ENCODE peak calls at places on chromosomes 7 and 10, in six cellular contexts. One of them, this sample, is unnamed.

GRCh38 chr7:120873367-120873766 is 15.4 kb upstream of the TSPAN12 start:
- DNase-seq in ovary: no peak
- DNase-seq in transverse colon: no peak
- DNase-seq in DND-41: no peak
- DNase-seq in CD8-positive, alpha-beta T cell: no peak
- DNase-seq in breast epithelium: no peak
- DNase-seq in this sample: no peak

GRCh38 chr7:74424291-74424880 is 29.3 kb upstream of the GTF2IRD1 start:
- DNase-seq in ovary: no peak
- DNase-seq in transverse colon: no peak
- DNase-seq in DND-41: no peak
- DNase-seq in CD8-positive, alpha-beta T cell: no peak
- DNase-seq in breast epithelium: no peak
- DNase-seq in this sample: no peak

GRCh38 chr10:102631525-102632393 is 12.5 kb upstream of the TRIM8 start:
- DNase-seq in ovary: no peak
- DNase-seq in transverse colon: no peak
- DNase-seq in DND-41: no peak
- DNase-seq in CD8-positive, alpha-beta T cell: no peak
- DNase-seq in breast epithelium: no peak
- DNase-seq in this sample: no peak

GRCh38 chr7:72444023-72444776 is 32.1 kb upstream of the CALN1 start:
- DNase-seq in ovary: no peak
- DNase-seq in transverse colon: no peak
- DNase-seq in DND-41: no peak
- DNase-seq in CD8-positive, alpha-beta T cell: no peak
- DNase-seq in breast epithelium: no peak
- DNase-seq in this sample: no peak

GRCh38 chr10:106557951-106558733 is 606.4 kb downstream of the SORCS1 start:
- DNase-seq in ovary: no peak
- DNase-seq in transverse colon: no peak
- DNase-seq in DND-41: no peak
- DNase-seq in CD8-positive, alpha-beta T cell: no peak
- DNase-seq in breast epithelium: no peak
- DNase-seq in this sample: no peak

GRCh38 chr7:464712-465461 is 54.8 kb downstream of the PDGFA start:
- DNase-seq in ovary: peak; percentile 79
- DNase-seq in transverse colon: no peak
- DNase-seq in DND-41: no peak
- DNase-seq in CD8-positive, alpha-beta T cell: no peak
- DNase-seq in breast epithelium: peak; percentile 50
- DNase-seq in this sample: no peak

GRCh38 chr10:9096288-9096687 is 1041.8 kb downstream of the GATA3 start:
- DNase-seq in ovary: no peak
- DNase-seq in transverse colon: no peak
- DNase-seq in DND-41: peak; percentile 11
- DNase-seq in CD8-positive, alpha-beta T cell: peak; percentile 59
- DNase-seq in breast epithelium: no peak
- DNase-seq in this sample: no peak

GRCh38 chr10:62076872-62077271 is 175.4 kb downstream of the ARID5B start:
- DNase-seq in ovary: no peak
- DNase-seq in transverse colon: no peak
- DNase-seq in DND-41: no peak
- DNase-seq in CD8-positive, alpha-beta T cell: no peak
- DNase-seq in breast epithelium: no peak
- DNase-seq in this sample: no peak

GRCh38 chr10:96334888-96335526 is 23.8 kb downstream of the OPALIN start:
- DNase-seq in ovary: no peak
- DNase-seq in transverse colon: no peak
- DNase-seq in DND-41: no peak
- DNase-seq in CD8-positive, alpha-beta T cell: no peak
- DNase-seq in breast epithelium: no peak
- DNase-seq in this sample: peak; percentile 77

GRCh38 chr7:96118449-96119001 is 203.4 kb downstream of the SLC25A13 start:
- DNase-seq in ovary: no peak
- DNase-seq in transverse colon: no peak
- DNase-seq in DND-41: no peak
- DNase-seq in CD8-positive, alpha-beta T cell: no peak
- DNase-seq in breast epithelium: no peak
- DNase-seq in this sample: no peak

GRCh38 chr10:49089152-49089788 is 26.1 kb downstream of the VSTM4 start:
- DNase-seq in ovary: no peak
- DNase-seq in transverse colon: no peak
- DNase-seq in DND-41: no peak
- DNase-seq in CD8-positive, alpha-beta T cell: no peak
- DNase-seq in breast epithelium: no peak
- DNase-seq in this sample: no peak

GRCh38 chr7:47534322-47535032 is 47.4 kb downstream of the TNS3 start:
- DNase-seq in ovary: no peak
- DNase-seq in transverse colon: no peak
- DNase-seq in DND-41: no peak
- DNase-seq in CD8-positive, alpha-beta T cell: no peak
- DNase-seq in breast epithelium: no peak
- DNase-seq in this sample: no peak

GRCh38 chr7:101717986-101718746 is 89.1 kb upstream of the MYL10 start:
- DNase-seq in ovary: no peak
- DNase-seq in transverse colon: no peak
- DNase-seq in DND-41: no peak
- DNase-seq in CD8-positive, alpha-beta T cell: no peak
- DNase-seq in breast epithelium: no peak
- DNase-seq in this sample: no peak

GRCh38 chr10:91312031-91312733 is 91.7 kb downstream of the PCGF5 start:
- DNase-seq in ovary: no peak
- DNase-seq in transverse colon: no peak
- DNase-seq in DND-41: no peak
- DNase-seq in CD8-positive, alpha-beta T cell: no peak
- DNase-seq in breast epithelium: no peak
- DNase-seq in this sample: no peak

GRCh38 chr7:52838981-52839411 is 196.4 kb upstream of the POM121L12 start:
- DNase-seq in ovary: no peak
- DNase-seq in transverse colon: no peak
- DNase-seq in DND-41: no peak
- DNase-seq in CD8-positive, alpha-beta T cell: no peak
- DNase-seq in breast epithelium: no peak
- DNase-seq in this sample: no peak

GRCh38 chr10:70232155-70232858 is 922 bp downstream of the PPA1 start:
- DNase-seq in ovary: peak; percentile 37
- DNase-seq in transverse colon: peak; percentile 77
- DNase-seq in DND-41: peak; percentile 58
- DNase-seq in CD8-positive, alpha-beta T cell: no peak
- DNase-seq in breast epithelium: no peak
- DNase-seq in this sample: peak; percentile 84

GRCh38 chr7:110502893-110503465 is 587.9 kb upstream of the LRRN3 start:
- DNase-seq in ovary: no peak
- DNase-seq in transverse colon: no peak
- DNase-seq in DND-41: peak; percentile 73
- DNase-seq in CD8-positive, alpha-beta T cell: no peak
- DNase-seq in breast epithelium: no peak
- DNase-seq in this sample: no peak

GRCh38 chr7:102129636-102130370 is 156.9 kb upstream of the SH2B2 start:
- DNase-seq in ovary: no peak
- DNase-seq in transverse colon: no peak
- DNase-seq in DND-41: no peak
- DNase-seq in CD8-positive, alpha-beta T cell: no peak
- DNase-seq in breast epithelium: no peak
- DNase-seq in this sample: no peak

GRCh38 chr7:47266131-47266706 is 315.7 kb downstream of the TNS3 start:
- DNase-seq in ovary: peak; percentile 63
- DNase-seq in transverse colon: peak; percentile 75
- DNase-seq in DND-41: peak; percentile 39
- DNase-seq in CD8-positive, alpha-beta T cell: peak; percentile 48
- DNase-seq in breast epithelium: no peak
- DNase-seq in this sample: peak; percentile 95

GRCh38 chr7:93890041-93890463 is 501 bp downstream of the TFPI2 start:
- DNase-seq in ovary: peak; percentile 49
- DNase-seq in transverse colon: no peak
- DNase-seq in DND-41: no peak
- DNase-seq in CD8-positive, alpha-beta T cell: no peak
- DNase-seq in breast epithelium: no peak
- DNase-seq in this sample: no peak

GRCh38 chr10:14952851-14953451 is 945 bp downstream of the DCLRE1C start:
- DNase-seq in ovary: no peak
- DNase-seq in transverse colon: no peak
- DNase-seq in DND-41: no peak
- DNase-seq in CD8-positive, alpha-beta T cell: no peak
- DNase-seq in breast epithelium: no peak
- DNase-seq in this sample: no peak

GRCh38 chr7:139915864-139916716 is 87.0 kb downstream of the TBXAS1 start:
- DNase-seq in ovary: peak; percentile 14
- DNase-seq in transverse colon: peak; percentile 55
- DNase-seq in DND-41: peak; percentile 72
- DNase-seq in CD8-positive, alpha-beta T cell: peak; percentile 52
- DNase-seq in breast epithelium: no peak
- DNase-seq in this sample: peak; percentile 10

GRCh38 chr7:107115114-107115513 is 53.7 kb upstream of the HBP1 start:
- DNase-seq in ovary: no peak
- DNase-seq in transverse colon: no peak
- DNase-seq in DND-41: no peak
- DNase-seq in CD8-positive, alpha-beta T cell: no peak
- DNase-seq in breast epithelium: no peak
- DNase-seq in this sample: no peak

GRCh38 chr7:40760293-40760964 is 625.6 kb downstream of the SUGCT start:
- DNase-seq in ovary: no peak
- DNase-seq in transverse colon: no peak
- DNase-seq in DND-41: no peak
- DNase-seq in CD8-positive, alpha-beta T cell: no peak
- DNase-seq in breast epithelium: no peak
- DNase-seq in this sample: no peak

GRCh38 chr7:54331311-54331710 is 210.9 kb upstream of the VSTM2A start:
- DNase-seq in ovary: no peak
- DNase-seq in transverse colon: no peak
- DNase-seq in DND-41: no peak
- DNase-seq in CD8-positive, alpha-beta T cell: no peak
- DNase-seq in breast epithelium: no peak
- DNase-seq in this sample: no peak

DNA sequence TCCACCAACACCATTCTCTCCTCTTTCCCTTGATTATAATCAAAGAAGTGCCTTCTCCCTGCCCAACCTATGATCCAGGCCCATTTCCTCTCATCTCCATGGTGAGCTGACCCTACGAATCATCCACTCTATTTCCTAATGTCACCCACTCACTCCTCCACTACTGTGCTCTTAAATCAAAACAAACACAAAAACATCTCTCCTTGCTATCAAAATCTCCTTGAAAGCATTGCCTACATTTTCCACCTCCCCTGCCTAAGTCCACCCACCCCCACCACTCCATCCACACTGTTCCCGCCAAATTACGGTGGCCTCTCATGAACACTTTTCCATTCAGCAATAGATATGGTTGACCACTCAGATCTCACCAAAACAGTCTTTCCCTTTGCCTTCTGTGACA is 5.3 kb downstream of the DYDC1 start:
- DNase-seq in ovary: no peak
- DNase-seq in transverse colon: no peak
- DNase-seq in DND-41: no peak
- DNase-seq in CD8-positive, alpha-beta T cell: no peak
- DNase-seq in breast epithelium: no peak
- DNase-seq in this sample: no peak
- H3K4me1 ChIP-seq in ovary: no peaks in the 10 kb centered on the region
- H3K4me1 ChIP-seq in transverse colon: peaks cover 1% of the 10 kb centered on the region
- H3K4me1 ChIP-seq in DND-41: no peaks in the 10 kb centered on the region
- H3K4me1 ChIP-seq in CD8-positive, alpha-beta T cell: peaks cover 3% of the 10 kb centered on the region
- H3K4me1 ChIP-seq in breast epithelium: no peaks in the 10 kb centered on the region
- H3K4me1 ChIP-seq in this sample: no peaks in the 10 kb centered on the region

GRCh38 chr7:66188645-66189044 is 16.5 kb upstream of the TPST1 start:
- DNase-seq in ovary: no peak
- DNase-seq in transverse colon: no peak
- DNase-seq in DND-41: no peak
- DNase-seq in CD8-positive, alpha-beta T cell: no peak
- DNase-seq in breast epithelium: no peak
- DNase-seq in this sample: no peak
- H3K27ac ChIP-seq in ovary: no peak overlapping the region
- H3K27ac ChIP-seq in transverse colon: no peak overlapping the region
- H3K27ac ChIP-seq in DND-41: no peak overlapping the region
- H3K27ac ChIP-seq in CD8-positive, alpha-beta T cell: no peak overlapping the region
- H3K27ac ChIP-seq in breast epithelium: no peak overlapping the region
- H3K27ac ChIP-seq in this sample: no peak overlapping the region

GRCh38 chr7:23013715-23014649 is at the start of gene HYCC1:
- DNase-seq in ovary: peak; percentile 97
- DNase-seq in transverse colon: peak; percentile 98
- DNase-seq in DND-41: peak; percentile 99
- DNase-seq in CD8-positive, alpha-beta T cell: peak; percentile 99
- DNase-seq in breast epithelium: peak; percentile 98
- DNase-seq in this sample: peak; percentile 99

GRCh38 chr7:23009303-23009702 is 4.6 kb downstream of the HYCC1 start:
- DNase-seq in ovary: no peak
- DNase-seq in transverse colon: no peak
- DNase-seq in DND-41: no peak
- DNase-seq in CD8-positive, alpha-beta T cell: no peak
- DNase-seq in breast epithelium: no peak
- DNase-seq in this sample: no peak

GRCh38 chr7:23012797-23013714 is 874 bp downstream of the HYCC1 start:
- DNase-seq in ovary: peak; percentile 11
- DNase-seq in transverse colon: peak; percentile 15
- DNase-seq in DND-41: peak; percentile 22
- DNase-seq in CD8-positive, alpha-beta T cell: peak; percentile 52
- DNase-seq in breast epithelium: no peak
- DNase-seq in this sample: peak; percentile 37

GRCh38 chr7:23012186-23012585 is 1.7 kb downstream of the HYCC1 start:
- DNase-seq in ovary: no peak
- DNase-seq in transverse colon: no peak
- DNase-seq in DND-41: no peak
- DNase-seq in CD8-positive, alpha-beta T cell: no peak
- DNase-seq in breast epithelium: no peak
- DNase-seq in this sample: peak; percentile 16

DNA sequence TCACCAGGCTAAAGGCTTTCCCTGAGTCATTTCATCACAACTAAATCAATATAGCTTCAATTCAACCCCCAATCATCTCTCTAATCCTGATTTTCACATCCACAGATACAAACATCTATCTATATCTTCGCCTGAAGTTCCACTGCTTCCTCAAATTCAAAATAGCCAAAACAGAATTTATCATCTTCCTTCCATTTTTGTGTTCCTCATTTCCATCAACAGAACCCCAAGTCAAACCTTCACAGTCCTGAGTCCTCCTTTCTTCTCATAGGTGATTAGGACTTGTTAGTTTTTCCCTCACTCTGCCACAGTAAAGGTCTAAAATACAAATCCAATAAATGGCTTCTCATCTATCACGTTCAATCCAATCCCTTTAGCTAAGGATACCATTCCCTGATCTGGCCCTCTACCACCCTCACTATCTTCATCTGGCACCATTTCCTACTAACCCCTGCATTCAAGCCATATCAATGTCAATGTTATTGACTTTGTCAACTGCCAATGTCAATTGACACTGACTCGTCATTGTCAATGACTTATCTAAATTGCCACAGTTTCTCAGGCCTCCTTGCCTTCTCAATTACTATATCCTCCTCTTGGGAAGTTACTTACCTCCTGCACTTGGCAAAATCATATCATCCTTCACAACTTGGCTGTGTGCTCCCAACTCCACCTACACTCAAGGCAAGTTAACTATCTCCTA is 2.6 kb downstream of the HYCC1 start:
- DNase-seq in ovary: no peak
- DNase-seq in transverse colon: no peak
- DNase-seq in DND-41: no peak
- DNase-seq in CD8-positive, alpha-beta T cell: no peak
- DNase-seq in breast epithelium: no peak
- DNase-seq in this sample: no peak
- H3K4me1 ChIP-seq in ovary: peaks cover 1% of the 10 kb centered on the region
- H3K4me1 ChIP-seq in transverse colon: peaks cover 19% of the 10 kb centered on the region
- H3K4me1 ChIP-seq in DND-41: peaks cover 40% of the 10 kb centered on the region
- H3K4me1 ChIP-seq in CD8-positive, alpha-beta T cell: peaks cover 21% of the 10 kb centered on the region
- H3K4me1 ChIP-seq in breast epithelium: no peaks in the 10 kb centered on the region
- H3K4me1 ChIP-seq in this sample: no peaks in the 10 kb centered on the region

GRCh38 chr7:131249483-131249882 is 78.2 kb upstream of the MKLN1 start:
- DNase-seq in ovary: no peak
- DNase-seq in transverse colon: no peak
- DNase-seq in DND-41: no peak
- DNase-seq in CD8-positive, alpha-beta T cell: no peak
- DNase-seq in breast epithelium: no peak
- DNase-seq in this sample: no peak
- H3K27ac ChIP-seq in ovary: no peak overlapping the region
- H3K27ac ChIP-seq in transverse colon: no peak overlapping the region
- H3K27ac ChIP-seq in DND-41: no peak overlapping the region
- H3K27ac ChIP-seq in CD8-positive, alpha-beta T cell: no peak overlapping the region
- H3K27ac ChIP-seq in breast epithelium: peak overlapping the region; percentile 12
- H3K27ac ChIP-seq in this sample: no peak overlapping the region